ENCODE peak calls at places on chromosomes 2 and 18, in seven cellular contexts. One of them, this sample, is unnamed.

GRCh38 chr2:150644298-150645067 is 157.0 kb upstream of the RND3 start:
- DNase-seq in endothelial cell of umbilical vein: no peak
- DNase-seq in tibial nerve: no peak
- DNase-seq in heart left ventricle: no peak
- DNase-seq in esophagus squamous epithelium: no peak
- DNase-seq in upper lobe of left lung: no peak
- DNase-seq in IMR-90: peak
- DNase-seq in this sample: no peak

GRCh38 chr18:14978962-14979535 is 231.1 kb downstream of the ANKRD30B start:
- DNase-seq in upper lobe of left lung: no peak
- DNase-seq in IMR-90: no peak
- DNase-seq in heart left ventricle: no peak
- DNase-seq in esophagus squamous epithelium: no peak
- DNase-seq in endothelial cell of umbilical vein: peak
- DNase-seq in tibial nerve: no peak
- DNase-seq in this sample: peak

GRCh38 chr18:13147146-13147545 is 71.4 kb upstream of the LDLRAD4 start:
- DNase-seq in tibial nerve: no peak
- DNase-seq in esophagus squamous epithelium: no peak
- DNase-seq in upper lobe of left lung: no peak
- DNase-seq in heart left ventricle: no peak
- DNase-seq in endothelial cell of umbilical vein: no peak
- DNase-seq in IMR-90: no peak
- DNase-seq in this sample: no peak

GRCh38 chr2:23096905-23097602 is 287.9 kb upstream of the KLHL29 start:
- DNase-seq in esophagus squamous epithelium: no peak
- DNase-seq in upper lobe of left lung: no peak
- DNase-seq in endothelial cell of umbilical vein: no peak
- DNase-seq in tibial nerve: no peak
- DNase-seq in heart left ventricle: no peak
- DNase-seq in IMR-90: no peak
- DNase-seq in this sample: no peak

GRCh38 chr2:149598014-149598395 is 10.4 kb upstream of the MMADHC start:
- DNase-seq in upper lobe of left lung: peak
- DNase-seq in heart left ventricle: no peak
- DNase-seq in esophagus squamous epithelium: no peak
- DNase-seq in tibial nerve: no peak
- DNase-seq in IMR-90: peak
- DNase-seq in endothelial cell of umbilical vein: no peak
- DNase-seq in this sample: no peak

GRCh38 chr2:218332288-218332687 is 24.4 kb upstream of the CATIP start:
- DNase-seq in endothelial cell of umbilical vein: no peak
- DNase-seq in heart left ventricle: no peak
- DNase-seq in IMR-90: no peak
- DNase-seq in tibial nerve: no peak
- DNase-seq in upper lobe of left lung: no peak
- DNase-seq in esophagus squamous epithelium: no peak
- DNase-seq in this sample: no peak

GRCh38 chr2:8252997-8253694 is 428.7 kb upstream of the ID2 start:
- DNase-seq in heart left ventricle: no peak
- DNase-seq in upper lobe of left lung: no peak
- DNase-seq in esophagus squamous epithelium: no peak
- DNase-seq in endothelial cell of umbilical vein: no peak
- DNase-seq in tibial nerve: no peak
- DNase-seq in IMR-90: no peak
- DNase-seq in this sample: no peak

GRCh38 chr2:489084-489483 is 188.1 kb downstream of the TMEM18 start:
- DNase-seq in esophagus squamous epithelium: no peak
- DNase-seq in upper lobe of left lung: no peak
- DNase-seq in IMR-90: no peak
- DNase-seq in tibial nerve: no peak
- DNase-seq in endothelial cell of umbilical vein: no peak
- DNase-seq in heart left ventricle: no peak
- DNase-seq in this sample: no peak

GRCh38 chr2:42105330-42106256 is 57.8 kb downstream of the PKDCC start:
- DNase-seq in upper lobe of left lung: no peak
- DNase-seq in endothelial cell of umbilical vein: no peak
- DNase-seq in tibial nerve: no peak
- DNase-seq in esophagus squamous epithelium: peak
- DNase-seq in IMR-90: no peak
- DNase-seq in heart left ventricle: peak
- DNase-seq in this sample: no peak

GRCh38 chr2:168174761-168175160 is 72.6 kb downstream of the STK39 start:
- DNase-seq in esophagus squamous epithelium: no peak
- DNase-seq in IMR-90: no peak
- DNase-seq in upper lobe of left lung: no peak
- DNase-seq in endothelial cell of umbilical vein: no peak
- DNase-seq in tibial nerve: no peak
- DNase-seq in heart left ventricle: no peak
- DNase-seq in this sample: no peak

GRCh38 chr18:74902170-74902465 is 304.4 kb downstream of the ZNF407 start:
- DNase-seq in endothelial cell of umbilical vein: no peak
- DNase-seq in upper lobe of left lung: peak
- DNase-seq in tibial nerve: no peak
- DNase-seq in heart left ventricle: no peak
- DNase-seq in IMR-90: no peak
- DNase-seq in esophagus squamous epithelium: no peak
- DNase-seq in this sample: no peak

GRCh38 chr2:3183766-3184165 is 193.9 kb downstream of the EIPR1 start:
- DNase-seq in upper lobe of left lung: no peak
- DNase-seq in endothelial cell of umbilical vein: no peak
- DNase-seq in heart left ventricle: no peak
- DNase-seq in IMR-90: no peak
- DNase-seq in tibial nerve: no peak
- DNase-seq in esophagus squamous epithelium: no peak
- DNase-seq in this sample: no peak

GRCh38 chr18:45951021-45951714 is 16.0 kb downstream of the EPG5 start:
- DNase-seq in upper lobe of left lung: no peak
- DNase-seq in endothelial cell of umbilical vein: peak
- DNase-seq in heart left ventricle: no peak
- DNase-seq in IMR-90: peak
- DNase-seq in esophagus squamous epithelium: no peak
- DNase-seq in tibial nerve: no peak
- DNase-seq in this sample: no peak

GRCh38 chr18:10381516-10381915 is 72.9 kb upstream of the APCDD1 start:
- DNase-seq in tibial nerve: no peak
- DNase-seq in upper lobe of left lung: no peak
- DNase-seq in heart left ventricle: no peak
- DNase-seq in IMR-90: peak
- DNase-seq in esophagus squamous epithelium: no peak
- DNase-seq in endothelial cell of umbilical vein: no peak
- DNase-seq in this sample: no peak

GRCh38 chr18:52700757-52701156 is 360.8 kb downstream of the DCC start:
- DNase-seq in IMR-90: no peak
- DNase-seq in tibial nerve: no peak
- DNase-seq in heart left ventricle: no peak
- DNase-seq in endothelial cell of umbilical vein: no peak
- DNase-seq in esophagus squamous epithelium: no peak
- DNase-seq in upper lobe of left lung: no peak
- DNase-seq in this sample: no peak

GRCh38 chr2:226211439-226211838 is 588.2 kb downstream of the IRS1 start:
- DNase-seq in endothelial cell of umbilical vein: peak
- DNase-seq in heart left ventricle: no peak
- DNase-seq in esophagus squamous epithelium: no peak
- DNase-seq in upper lobe of left lung: no peak
- DNase-seq in IMR-90: peak
- DNase-seq in tibial nerve: no peak
- DNase-seq in this sample: no peak

GRCh38 chr2:219441451-219442205 is 7.0 kb downstream of the SPEG start:
- DNase-seq in tibial nerve: no peak
- DNase-seq in IMR-90: peak
- DNase-seq in upper lobe of left lung: peak
- DNase-seq in endothelial cell of umbilical vein: no peak
- DNase-seq in esophagus squamous epithelium: no peak
- DNase-seq in heart left ventricle: peak
- DNase-seq in this sample: peak

GRCh38 chr2:24917086-24917485 is 3.0 kb downstream of the ADCY3 start:
- DNase-seq in upper lobe of left lung: no peak
- DNase-seq in IMR-90: no peak
- DNase-seq in tibial nerve: no peak
- DNase-seq in endothelial cell of umbilical vein: no peak
- DNase-seq in heart left ventricle: no peak
- DNase-seq in esophagus squamous epithelium: no peak
- DNase-seq in this sample: no peak

GRCh38 chr2:557635-558301 is 119.4 kb downstream of the TMEM18 start:
- DNase-seq in IMR-90: no peak
- DNase-seq in esophagus squamous epithelium: no peak
- DNase-seq in tibial nerve: no peak
- DNase-seq in upper lobe of left lung: peak
- DNase-seq in endothelial cell of umbilical vein: no peak
- DNase-seq in heart left ventricle: no peak
- DNase-seq in this sample: no peak

GRCh38 chr18:54812885-54813284 is 15.4 kb upstream of the RAB27B start:
- DNase-seq in upper lobe of left lung: no peak
- DNase-seq in heart left ventricle: no peak
- DNase-seq in endothelial cell of umbilical vein: no peak
- DNase-seq in IMR-90: no peak
- DNase-seq in esophagus squamous epithelium: no peak
- DNase-seq in tibial nerve: no peak
- DNase-seq in this sample: no peak

GRCh38 chr2:144674071-144674470 is 154.2 kb upstream of the ZEB2 start:
- DNase-seq in esophagus squamous epithelium: no peak
- DNase-seq in endothelial cell of umbilical vein: no peak
- DNase-seq in upper lobe of left lung: no peak
- DNase-seq in heart left ventricle: no peak
- DNase-seq in IMR-90: no peak
- DNase-seq in tibial nerve: no peak
- DNase-seq in this sample: no peak

GRCh38 chr2:201298462-201298861 is 38.1 kb downstream of the CASP8 start:
- DNase-seq in heart left ventricle: no peak
- DNase-seq in upper lobe of left lung: no peak
- DNase-seq in endothelial cell of umbilical vein: no peak
- DNase-seq in tibial nerve: no peak
- DNase-seq in esophagus squamous epithelium: no peak
- DNase-seq in IMR-90: peak
- DNase-seq in this sample: no peak

GRCh38 chr2:10659898-10660568 is 29.7 kb downstream of the NOL10 start:
- DNase-seq in tibial nerve: no peak
- DNase-seq in upper lobe of left lung: no peak
- DNase-seq in heart left ventricle: peak
- DNase-seq in endothelial cell of umbilical vein: peak
- DNase-seq in IMR-90: peak
- DNase-seq in esophagus squamous epithelium: no peak
- DNase-seq in this sample: peak

GRCh38 chr2:69164379-69164778 is 151.4 kb downstream of the ANTXR1 start:
- DNase-seq in upper lobe of left lung: no peak
- DNase-seq in heart left ventricle: no peak
- DNase-seq in tibial nerve: no peak
- DNase-seq in endothelial cell of umbilical vein: peak
- DNase-seq in IMR-90: peak
- DNase-seq in esophagus squamous epithelium: no peak
- DNase-seq in this sample: no peak

GRCh38 chr2:241603686-241604085 is 33.3 kb downstream of the THAP4 start:
- DNase-seq in esophagus squamous epithelium: no peak
- DNase-seq in endothelial cell of umbilical vein: no peak
- DNase-seq in IMR-90: no peak
- DNase-seq in heart left ventricle: no peak
- DNase-seq in upper lobe of left lung: no peak
- DNase-seq in tibial nerve: no peak
- DNase-seq in this sample: no peak

GRCh38 chr18:80253871-80254492 is 6.7 kb upstream of the PARD6G start:
- DNase-seq in heart left ventricle: no peak
- DNase-seq in endothelial cell of umbilical vein: no peak
- DNase-seq in esophagus squamous epithelium: no peak
- DNase-seq in tibial nerve: no peak
- DNase-seq in IMR-90: no peak
- DNase-seq in upper lobe of left lung: peak
- DNase-seq in this sample: no peak

DNA sequence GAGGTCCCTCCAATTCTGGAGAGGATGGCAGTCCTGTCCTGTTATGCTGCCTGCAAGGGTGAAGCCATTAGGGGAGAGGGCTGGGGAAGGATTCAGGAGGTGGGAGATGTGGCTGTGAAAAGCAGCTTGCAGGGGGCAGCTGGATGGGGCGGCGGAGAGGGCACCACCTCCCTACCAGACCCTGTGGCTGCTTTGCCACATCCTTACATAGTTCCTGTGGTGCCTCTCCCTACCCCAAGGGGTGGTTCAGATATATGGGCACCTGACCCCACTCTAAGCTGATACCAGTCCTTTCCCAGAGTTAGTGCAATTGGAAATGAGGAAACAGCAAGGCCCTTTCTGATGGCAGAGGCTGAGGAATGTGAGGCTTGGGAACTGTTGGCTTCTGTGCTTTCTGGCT is 6.1 kb upstream of the ACOXL start:
- DNase-seq in endothelial cell of umbilical vein: no peak
- DNase-seq in IMR-90: no peak
- DNase-seq in heart left ventricle: no peak
- DNase-seq in upper lobe of left lung: no peak
- DNase-seq in tibial nerve: no peak
- DNase-seq in esophagus squamous epithelium: no peak
- DNase-seq in this sample: no peak
- TF ChIP-seq POLR2A in endothelial cell of umbilical vein: no peak
- TF ChIP-seq POLR2A in IMR-90: no peak
- TF ChIP-seq POLR2A in heart left ventricle: no peak
- TF ChIP-seq POLR2A in upper lobe of left lung: no peak
- TF ChIP-seq POLR2A in tibial nerve: no peak
- TF ChIP-seq POLR2A in esophagus squamous epithelium: no peak
- TF ChIP-seq POLR2A in this sample: no peak

GRCh38 chr2:193476171-193476800 is 1281.6 kb upstream of the TMEFF2 start:
- DNase-seq in tibial nerve: no peak
- DNase-seq in esophagus squamous epithelium: no peak
- DNase-seq in IMR-90: no peak
- DNase-seq in heart left ventricle: no peak
- DNase-seq in upper lobe of left lung: no peak
- DNase-seq in endothelial cell of umbilical vein: no peak
- DNase-seq in this sample: no peak
- TF ChIP-seq POLR2A in tibial nerve: no peak
- TF ChIP-seq POLR2A in esophagus squamous epithelium: no peak
- TF ChIP-seq POLR2A in IMR-90: no peak
- TF ChIP-seq POLR2A in heart left ventricle: no peak
- TF ChIP-seq POLR2A in upper lobe of left lung: no peak
- TF ChIP-seq POLR2A in endothelial cell of umbilical vein: no peak
- TF ChIP-seq POLR2A in this sample: no peak

GRCh38 chr18:36493349-36494281 is 196.1 kb downstream of the FHOD3 start:
- DNase-seq in esophagus squamous epithelium: no peak
- DNase-seq in heart left ventricle: no peak
- DNase-seq in endothelial cell of umbilical vein: no peak
- DNase-seq in IMR-90: peak
- DNase-seq in upper lobe of left lung: no peak
- DNase-seq in tibial nerve: no peak
- DNase-seq in this sample: no peak
- TF ChIP-seq POLR2A in esophagus squamous epithelium: no peak
- TF ChIP-seq POLR2A in heart left ventricle: no peak
- TF ChIP-seq POLR2A in endothelial cell of umbilical vein: no peak
- TF ChIP-seq POLR2A in IMR-90: no peak
- TF ChIP-seq POLR2A in upper lobe of left lung: no peak
- TF ChIP-seq POLR2A in tibial nerve: no peak
- TF ChIP-seq POLR2A in this sample: no peak

DNA sequence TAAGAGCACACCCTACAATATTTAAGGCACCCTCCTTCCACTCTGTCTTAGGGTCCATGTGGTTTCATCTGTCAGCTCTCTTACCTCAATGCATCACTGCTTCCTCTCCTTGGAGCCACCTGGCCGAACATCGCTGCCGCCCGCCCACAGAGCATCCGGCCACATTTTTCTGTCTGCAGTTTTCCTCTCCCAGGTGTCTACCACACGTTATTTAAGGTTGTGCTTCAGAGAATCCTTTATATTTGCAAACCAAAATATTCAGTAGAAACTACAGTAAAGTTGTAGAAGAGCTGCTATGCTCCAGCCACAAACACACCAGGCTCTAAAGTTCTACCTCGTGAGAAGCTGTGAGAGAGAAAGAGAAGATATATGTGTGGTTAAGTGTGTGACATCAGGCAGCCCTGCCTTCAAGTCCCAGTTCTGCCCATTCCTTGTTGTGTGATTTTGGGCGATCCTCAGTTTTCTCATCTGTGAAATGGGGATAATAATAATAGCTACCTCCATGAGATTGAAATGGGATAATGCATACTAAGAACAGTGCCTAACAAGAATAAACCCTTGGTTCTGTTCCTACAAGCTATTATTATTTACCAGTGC is 4.9 kb upstream of the STK17B start:
- DNase-seq in tibial nerve: no peak
- DNase-seq in endothelial cell of umbilical vein: no peak
- DNase-seq in heart left ventricle: no peak
- DNase-seq in IMR-90: no peak
- DNase-seq in esophagus squamous epithelium: peak
- DNase-seq in upper lobe of left lung: peak
- DNase-seq in this sample: no peak
- TF ChIP-seq POLR2A in tibial nerve: no peak
- TF ChIP-seq POLR2A in endothelial cell of umbilical vein: no peak
- TF ChIP-seq POLR2A in heart left ventricle: no peak
- TF ChIP-seq POLR2A in IMR-90: no peak
- TF ChIP-seq POLR2A in esophagus squamous epithelium: no peak
- TF ChIP-seq POLR2A in upper lobe of left lung: peak
- TF ChIP-seq POLR2A in this sample: no peak

This sample was measured in H54.